ENCODE peak calls at places on chromosomes 4 and X, in six cellular contexts. V is HCT116, Q is endothelial cell of umbilical vein, F is psoas muscle, J is AG10803, R is upper lobe of left lung. G is an unnamed sample.

GRCh38 chrX:134528936-134529335 is 69.0 kb downstream of the HPRT1 start:
- DNase-seq in V (no peak), Q (peak), F (no peak), J (no peak), R (no peak), G (peak)

GRCh38 chr4:13875160-13875559 is 247.6 kb upstream of the BOD1L1 start:
- DNase-seq in V (no peak), Q (no peak), F (no peak), J (no peak), R (no peak), G (no peak)

GRCh38 chrX:153934473-153935325 is at the start of gene NAA10:
- DNase-seq in V (no peak), Q (peak), F (peak), J (peak), R (peak), G (peak)

GRCh38 chrX:129651756-129652564 is 2.8 kb downstream of the APLN start:
- DNase-seq in V (no peak), Q (no peak), F (no peak), J (no peak), R (no peak), G (no peak)

GRCh38 chr4:28675582-28675981 is 1814.9 kb downstream of the STIM2 start:
- DNase-seq in V (no peak), Q (no peak), F (no peak), J (no peak), R (no peak), G (no peak)

GRCh38 chrX:40424259-40424658 is 156.5 kb upstream of the ATP6AP2 start:
- DNase-seq in V (no peak), Q (no peak), F (no peak), J (no peak), R (no peak), G (no peak)

GRCh38 chr4:155780773-155781172 is 22.0 kb downstream of the GUCY1B1 start:
- DNase-seq in V (no peak), Q (no peak), F (no peak), J (no peak), R (no peak), G (peak)

GRCh38 chr4:41320278-41320677 is 63.5 kb downstream of the UCHL1 start:
- DNase-seq in V (no peak), Q (no peak), F (no peak), J (no peak), R (no peak), G (no peak)

GRCh38 chr4:103498161-103499070 is 221.4 kb downstream of the TACR3 start:
- DNase-seq in V (no peak), Q (peak), F (no peak), J (peak), R (no peak), G (no peak)

GRCh38 chr4:124278477-124278876 is 434.1 kb downstream of the ANKRD50 start:
- DNase-seq in V (no peak), Q (no peak), F (no peak), J (peak), R (no peak), G (peak)

GRCh38 chr4:2412885-2413716 is 5.3 kb downstream of the ZFYVE28 start:
- DNase-seq in V (peak), Q (peak), F (peak), J (peak), R (peak), G (peak)

GRCh38 chr4:1177274-1178141 is 5.1 kb upstream of the SPON2 start:
- DNase-seq in V (no peak), Q (no peak), F (peak), J (no peak), R (peak), G (peak)

GRCh38 chr4:119284876-119285611 is 36.9 kb downstream of the FABP2 start:
- DNase-seq in V (no peak), Q (peak), F (no peak), J (peak), R (no peak), G (peak)

GRCh38 chr4:3233391-3234071 is 15.4 kb upstream of the MSANTD1 start:
- DNase-seq in V (no peak), Q (no peak), F (no peak), J (peak), R (no peak), G (peak)

GRCh38 chr4:83010111-83010521 is 507 bp downstream of the LIN54 start:
- DNase-seq in V (no peak), Q (peak), F (no peak), J (peak), R (no peak), G (peak)

GRCh38 chrX:74370482-74370881 is 50.8 kb upstream of the SLC16A2 start:
- DNase-seq in V (no peak), Q (no peak), F (no peak), J (no peak), R (no peak), G (no peak)

DNA sequence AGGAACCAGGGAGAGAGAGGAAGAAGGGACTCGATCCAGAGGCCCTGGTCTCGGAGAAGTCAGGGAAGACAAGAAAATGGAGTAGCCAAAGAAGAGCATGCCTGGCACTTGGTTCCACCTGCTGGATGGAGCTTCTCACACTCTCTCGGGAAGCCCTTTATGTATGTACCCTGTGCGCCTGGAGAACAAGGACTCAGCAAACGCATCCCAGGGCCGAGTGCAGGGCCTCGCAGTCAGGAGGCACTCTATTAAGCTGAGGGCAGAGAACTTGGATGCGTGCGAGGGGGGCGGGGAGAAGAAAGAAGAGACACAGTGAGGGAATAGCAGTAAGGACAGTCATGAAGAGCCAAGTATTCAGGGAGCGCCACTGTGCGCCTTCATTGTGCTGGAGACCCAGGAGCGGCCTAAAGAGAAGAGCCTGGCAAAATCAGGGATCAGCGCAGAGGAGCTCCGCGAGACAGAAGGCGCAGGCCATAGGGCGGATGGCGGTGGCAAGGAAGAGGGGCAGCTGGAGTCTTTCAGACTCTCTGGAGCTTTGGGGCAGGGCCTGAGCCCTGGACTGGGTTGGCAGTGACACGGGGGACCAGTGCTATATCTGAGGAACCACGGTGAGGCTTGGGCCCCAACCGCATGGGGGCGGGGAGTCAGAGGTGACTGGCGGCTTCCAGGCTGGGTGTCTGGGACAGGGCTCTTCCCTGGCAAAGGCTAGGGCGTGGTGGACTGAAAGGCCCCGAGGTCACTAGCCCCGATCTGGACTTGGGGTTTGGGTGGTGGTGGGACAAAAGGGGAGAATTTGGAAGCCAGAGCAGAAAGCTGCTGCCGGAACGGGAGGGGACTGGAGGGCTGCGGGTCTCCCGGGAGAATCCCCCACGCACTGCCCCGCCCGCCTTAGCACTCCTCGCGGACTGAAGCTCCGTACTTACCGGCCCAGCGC is 1.9 kb upstream of the SEPTIN6 start:
- DNase-seq in V (no peak), Q (no peak), F (no peak), J (no peak), R (no peak), G (no peak)
- TF ChIP-seq CTCF in V (no peak), Q (peak), F (no peak), J (no peak), R (no peak), G (no peak)

GRCh38 chr4:114056599-114056998 is 77.2 kb upstream of the ARSJ start:
- DNase-seq in V (no peak), Q (no peak), F (no peak), J (no peak), R (peak), G (no peak)
- H3K4me3 ChIP-seq in V (no peak), Q (no peak), F (no peak), J (no peak), R (no peak), G (no peak)

DNA sequence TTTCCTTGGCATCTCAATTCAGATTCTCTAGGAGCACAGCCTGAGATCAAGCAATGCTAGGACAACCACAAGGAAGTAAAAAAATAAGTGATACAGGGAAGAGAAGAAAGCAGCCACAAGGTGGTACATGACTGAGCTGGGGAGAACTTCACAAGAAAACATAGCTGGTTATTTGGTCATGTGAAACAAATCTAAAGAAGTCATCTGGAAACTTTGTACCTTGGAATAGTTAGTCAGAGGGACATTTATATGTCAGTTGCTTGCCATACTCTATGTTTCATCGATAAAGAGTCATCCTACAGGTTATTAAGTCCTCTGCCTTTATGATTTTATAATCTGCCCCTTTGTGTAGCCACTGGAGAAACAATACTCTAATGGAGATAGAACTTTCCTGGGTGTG is 575.1 kb downstream of the IL15 start:
- DNase-seq in V (no peak), Q (no peak), F (no peak), J (no peak), R (no peak), G (no peak)
- TF ChIP-seq CTCF in V (no peak), Q (no peak), F (no peak), J (no peak), R (no peak), G (no peak)

GRCh38 chr4:167956676-167957075 is 135.7 kb upstream of the ANXA10 start:
- DNase-seq in V (no peak), Q (peak), F (no peak), J (no peak), R (no peak), G (peak)
- H3K4me3 ChIP-seq in V (no peak), Q (no peak), F (no peak), J (no peak), R (no peak), G (no peak)

G was measured in fibroblast of villous mesenchyme.